ENCODE peak calls at places on chromosomes 13 and 19, in five cellular contexts. V is neural progenitor cell, G is fibroblast of lung, L is GM23248, E is cardiac muscle cell. B is an unnamed sample.

GRCh38 chr13:111661052-111661451 is 340.6 kb downstream of the TEX29 start:
- DNase-seq in G (no peak), V (no peak), L (no peak), E (no peak), B (no peak)

GRCh38 chr19:8163781-8164180 is 14.4 kb upstream of the FBN3 start:
- DNase-seq in G (no peak), L (no peak), E (no peak), V (no peak), B (no peak)

GRCh38 chr19:30056580-30056979 is 114.5 kb downstream of the URI1 start:
- DNase-seq in G (no peak), L (no peak), V (no peak), E (no peak), B (no peak)

GRCh38 chr19:14028901-14029300 is 953 bp downstream of the RLN3 start:
- DNase-seq in E (no peak), G (no peak), L (no peak), V (no peak), B (no peak)

GRCh38 chr19:48415395-48415794 is 21.9 kb downstream of the GRIN2D start:
- DNase-seq in L (peak; percentile 89), G (peak; percentile 51), V (peak; percentile 77), E (peak; percentile 66), B (no peak)

GRCh38 chr13:84553252-84553651 is 671.0 kb upstream of the SLITRK1 start:
- DNase-seq in V (no peak), E (no peak), L (no peak), G (no peak), B (no peak)

GRCh38 chr13:89627991-89628390 is 1719.5 kb upstream of the MIR17HG start:
- DNase-seq in L (no peak), E (no peak), V (no peak), G (peak; percentile 60), B (no peak)

GRCh38 chr13:58712191-58712590 is 1080.6 kb downstream of the PCDH17 start:
- DNase-seq in L (no peak), E (no peak), V (peak; percentile 80), G (peak; percentile 9), B (no peak)

GRCh38 chr13:80840313-80840976 is 499.5 kb upstream of the SPRY2 start:
- DNase-seq in E (no peak), V (peak; percentile 56), G (peak; percentile 0), L (peak; percentile 3), B (no peak)

GRCh38 chr13:40190656-40191100 is 475.8 kb downstream of the FOXO1 start:
- DNase-seq in V (peak; percentile 75), G (peak; percentile 89), E (peak; percentile 13), L (peak; percentile 87), B (no peak)

GRCh38 chr13:110332750-110333149 is 25.7 kb downstream of the COL4A2 start:
- DNase-seq in V (no peak), L (no peak), G (peak; percentile 74), E (no peak), B (no peak)

GRCh38 chr19:32407004-32407992 is 1.7 kb downstream of the DPY19L3 start:
- DNase-seq in L (peak; percentile 75), E (no peak), G (peak; percentile 70), V (no peak), B (no peak)

GRCh38 chr19:3671680-3672574 is 28.3 kb downstream of the PIP5K1C start:
- DNase-seq in G (peak; percentile 42), V (no peak), L (no peak), E (no peak), B (no peak)

GRCh38 chr19:46718934-46719551 is 2.1 kb upstream of the PRKD2 start:
- DNase-seq in G (no peak), E (no peak), L (no peak), V (no peak), B (no peak)

GRCh38 chr19:8302357-8302691 is 5.8 kb downstream of the CD320 start:
- DNase-seq in V (no peak), E (no peak), L (no peak), G (no peak), B (no peak)

GRCh38 chr13:60679131-60679530 is 282.1 kb downstream of the TDRD3 start:
- DNase-seq in V (no peak), E (no peak), G (no peak), L (no peak), B (no peak)

GRCh38 chr13:66665991-66666390 is 564.1 kb downstream of the PCDH9 start:
- DNase-seq in G (peak; percentile 94), E (peak; percentile 45), L (peak; percentile 12), V (peak; percentile 85), B (no peak)

DNA sequence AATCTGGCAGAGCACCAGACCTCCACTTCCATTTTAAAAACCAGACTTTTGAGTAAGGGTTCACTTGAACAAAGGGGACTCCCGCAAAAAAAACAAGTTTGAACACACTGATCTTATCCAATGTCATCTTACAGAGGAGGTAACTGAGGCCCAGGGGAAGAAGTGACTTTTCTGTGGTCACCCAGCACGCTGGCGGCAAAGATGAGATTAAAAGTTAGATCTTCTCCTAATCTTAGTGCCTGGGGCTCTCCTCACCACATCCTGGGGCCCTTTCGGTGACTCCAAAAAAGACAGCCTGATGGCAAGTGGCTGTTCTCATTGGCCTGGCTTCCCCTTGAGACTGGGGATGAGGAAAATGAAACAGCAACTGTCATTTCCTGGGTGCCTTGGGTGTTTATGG is 101.8 kb upstream of the ZNF98 start:
- DNase-seq in L (no peak), V (no peak), G (no peak), E (no peak), B (no peak)
- H3K9me3 ChIP-seq in L (no peaks in the 10 kb centered on the region), V (no peaks in the 10 kb centered on the region), G (no peaks in the 10 kb centered on the region), E (no peaks in the 10 kb centered on the region), B (no peaks in the 10 kb centered on the region)

GRCh38 chr19:22935151-22935550 is 67.8 kb downstream of the ZNF728 start:
- DNase-seq in E (no peak), L (no peak), G (no peak), V (no peak), B (no peak)
- H3K9me3 ChIP-seq in E (no peaks in the 10 kb centered on the region), L (no peaks in the 10 kb centered on the region), G (no peaks in the 10 kb centered on the region), V (peaks cover 30% of the 10 kb centered on the region), B (no peaks in the 10 kb centered on the region)

GRCh38 chr19:54725321-54725720 is 1.1 kb downstream of the KIR3DL3 start:
- DNase-seq in L (no peak), G (no peak), V (no peak), E (no peak), B (no peak)

GRCh38 chr19:54728167-54728566 is 3.9 kb downstream of the KIR3DL3 start:
- DNase-seq in E (no peak), V (no peak), L (no peak), G (no peak), B (no peak)

GRCh38 chr19:54729416-54730188 is 5.4 kb downstream of the KIR3DL3 start:
- DNase-seq in L (no peak), G (no peak), V (no peak), E (no peak), B (no peak)

GRCh38 chr19:54724644-54725043 is 402 bp downstream of the KIR3DL3 start:
- DNase-seq in G (no peak), L (no peak), E (no peak), V (no peak), B (no peak)

GRCh38 chr19:54727562-54727961 is 3.3 kb downstream of the KIR3DL3 start:
- DNase-seq in V (no peak), E (no peak), G (no peak), L (no peak), B (no peak)
- H3K9me3 ChIP-seq in V (peaks cover 6% of the 10 kb centered on the region), E (no peaks in the 10 kb centered on the region), G (no peaks in the 10 kb centered on the region), L (no peaks in the 10 kb centered on the region), B (no peaks in the 10 kb centered on the region)

DNA sequence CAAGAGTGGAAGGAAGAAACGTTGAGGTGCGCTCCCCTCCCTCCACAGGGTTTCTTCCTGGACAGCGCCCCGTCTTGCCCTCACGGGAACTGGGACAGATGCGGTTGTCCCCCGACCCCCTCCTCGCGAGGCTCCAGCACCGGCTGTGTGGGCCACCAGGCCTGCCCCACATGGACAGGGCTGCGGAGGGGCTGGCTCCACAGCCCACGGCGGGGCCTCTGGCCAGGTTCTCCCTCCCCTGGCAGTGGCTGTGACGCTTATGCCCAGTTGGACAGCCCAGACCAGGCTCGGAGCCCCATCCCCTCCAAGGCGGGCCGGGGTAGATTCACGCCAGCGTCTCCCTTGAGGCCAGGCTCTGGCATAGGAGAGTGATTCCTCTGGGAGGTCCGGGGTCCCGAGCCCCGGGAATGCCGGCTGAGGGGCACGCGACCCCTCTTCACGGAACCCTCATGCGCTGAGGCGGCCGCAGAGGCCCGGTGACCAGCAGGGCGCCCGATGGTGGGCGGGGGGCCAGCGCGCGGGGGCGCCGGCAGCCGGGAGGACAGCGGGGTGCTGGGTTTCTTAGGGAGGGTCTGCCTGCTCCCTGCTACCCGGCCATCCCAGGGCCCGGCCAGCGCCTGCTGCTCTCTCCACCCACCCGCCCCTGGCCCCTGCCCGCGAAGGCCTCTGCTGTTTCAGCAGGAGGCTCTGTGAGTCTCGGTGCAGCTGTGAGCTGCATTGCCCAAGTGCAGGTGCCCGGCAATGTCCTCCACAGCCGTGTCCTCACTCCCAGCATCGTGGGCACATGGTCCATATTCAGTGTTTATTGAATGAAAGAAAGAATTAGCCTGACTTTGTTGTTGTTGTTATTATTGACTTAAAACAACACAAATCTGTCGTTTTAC is 20.3 kb upstream of the GAS6 start:
- DNase-seq in V (no peak), G (no peak), E (no peak), L (no peak), B (no peak)
- H3K9me3 ChIP-seq in V (no peaks in the 10 kb centered on the region), G (no peaks in the 10 kb centered on the region), E (no peaks in the 10 kb centered on the region), L (no peaks in the 10 kb centered on the region), B (no peaks in the 10 kb centered on the region)

GRCh38 chr19:42172261-42172660 is 40.0 kb upstream of the POU2F2 start:
- DNase-seq in E (no peak), G (no peak), L (no peak), V (no peak), B (no peak)

GRCh38 chr19:42175952-42176648 is 41.4 kb downstream of the DEDD2 start:
- DNase-seq in V (peak; percentile 65), E (no peak), L (peak; percentile 63), G (peak; percentile 31), B (no peak)

GRCh38 chr19:42173695-42174094 is 41.4 kb upstream of the POU2F2 start:
- DNase-seq in G (no peak), E (no peak), L (no peak), V (no peak), B (no peak)

GRCh38 chr19:42175335-42175734 is 42.1 kb downstream of the DEDD2 start:
- DNase-seq in G (no peak), L (no peak), V (no peak), E (no peak), B (no peak)

DNA sequence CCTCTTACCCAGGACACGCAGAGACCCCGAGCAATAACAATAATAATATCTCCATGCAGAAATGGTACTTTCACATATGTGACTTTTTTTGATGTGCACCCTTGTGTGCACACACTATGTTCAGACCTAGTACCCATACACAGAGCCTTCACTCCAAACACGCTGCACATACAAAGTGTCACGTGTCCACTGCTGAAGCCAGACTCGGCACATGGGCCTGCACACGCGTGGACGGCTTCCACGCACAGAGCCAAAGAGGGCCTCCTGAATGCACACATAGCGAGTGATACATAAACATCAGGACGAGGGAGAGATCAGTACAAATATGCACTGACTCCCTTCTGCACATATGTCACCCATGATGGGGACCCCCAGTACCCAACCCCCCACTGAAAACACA is 41.9 kb upstream of the POU2F2 start:
- DNase-seq in V (no peak), L (no peak), G (no peak), E (no peak), B (no peak)
- H3K9me3 ChIP-seq in V (no peaks in the 10 kb centered on the region), L (no peaks in the 10 kb centered on the region), G (no peaks in the 10 kb centered on the region), E (no peaks in the 10 kb centered on the region), B (no peaks in the 10 kb centered on the region)

GRCh38 chr13:31023126-31023525 is 90.7 kb downstream of the TEX26 start:
- DNase-seq in L (no peak), E (no peak), V (no peak), G (no peak), B (peak; percentile 78)
- H3K9me3 ChIP-seq in L (no peaks in the 10 kb centered on the region), E (no peaks in the 10 kb centered on the region), V (no peaks in the 10 kb centered on the region), G (no peaks in the 10 kb centered on the region), B (no peaks in the 10 kb centered on the region)